ENCODE peak calls at places on chromosomes 12 and 14, in ten cellular contexts. One of them, this sample, is unnamed.

GRCh38 chr12:44837114-44837800 is 38.9 kb downstream of the NELL2 start:
- DNase-seq in iris pigment epithelial cell: no peak
- DNase-seq in activated effector memory CD4-positive, alpha-beta T cell treated with Interleukin-2 at 50 U/mL for 16 hours: no peak
- DNase-seq in stimulated activated CD8-positive, alpha-beta memory T cell treated with anti-CD3 and anti-CD28 coated beads, Interleukin-15, amount 100 ng/mL, for 24 hours: no peak
- DNase-seq in H9: no peak
- DNase-seq in mucosa of gallbladder: no peak
- DNase-seq in HFFc6: no peak
- DNase-seq in left cardiac atrium: no peak
- DNase-seq in T-helper 1 cell: no peak
- DNase-seq in chondrocyte: no peak
- DNase-seq in this sample: no peak

GRCh38 chr14:72616294-72616693 is 277.6 kb downstream of the DPF3 start:
- DNase-seq in iris pigment epithelial cell: peak
- DNase-seq in activated effector memory CD4-positive, alpha-beta T cell treated with Interleukin-2 at 50 U/mL for 16 hours: no peak
- DNase-seq in stimulated activated CD8-positive, alpha-beta memory T cell treated with anti-CD3 and anti-CD28 coated beads, Interleukin-15, amount 100 ng/mL, for 24 hours: no peak
- DNase-seq in H9: no peak
- DNase-seq in mucosa of gallbladder: no peak
- DNase-seq in HFFc6: no peak
- DNase-seq in left cardiac atrium: no peak
- DNase-seq in T-helper 1 cell: no peak
- DNase-seq in chondrocyte: no peak
- DNase-seq in this sample: no peak

GRCh38 chr14:31489680-31490079 is 1.8 kb upstream of the GPR33 start:
- DNase-seq in iris pigment epithelial cell: no peak
- DNase-seq in activated effector memory CD4-positive, alpha-beta T cell treated with Interleukin-2 at 50 U/mL for 16 hours: no peak
- DNase-seq in stimulated activated CD8-positive, alpha-beta memory T cell treated with anti-CD3 and anti-CD28 coated beads, Interleukin-15, amount 100 ng/mL, for 24 hours: no peak
- DNase-seq in H9: no peak
- DNase-seq in mucosa of gallbladder: no peak
- DNase-seq in HFFc6: no peak
- DNase-seq in left cardiac atrium: no peak
- DNase-seq in T-helper 1 cell: no peak
- DNase-seq in chondrocyte: no peak
- DNase-seq in this sample: peak

GRCh38 chr14:23095196-23096108 is at the start of gene C14orf119:
- DNase-seq in iris pigment epithelial cell: peak
- DNase-seq in activated effector memory CD4-positive, alpha-beta T cell treated with Interleukin-2 at 50 U/mL for 16 hours: peak
- DNase-seq in stimulated activated CD8-positive, alpha-beta memory T cell treated with anti-CD3 and anti-CD28 coated beads, Interleukin-15, amount 100 ng/mL, for 24 hours: no peak
- DNase-seq in H9: peak
- DNase-seq in mucosa of gallbladder: peak
- DNase-seq in HFFc6: peak
- DNase-seq in left cardiac atrium: peak
- DNase-seq in T-helper 1 cell: peak
- DNase-seq in chondrocyte: peak
- DNase-seq in this sample: peak

GRCh38 chr12:130013771-130014484 is 110.1 kb upstream of the TMEM132D start:
- DNase-seq in iris pigment epithelial cell: peak
- DNase-seq in activated effector memory CD4-positive, alpha-beta T cell treated with Interleukin-2 at 50 U/mL for 16 hours: no peak
- DNase-seq in stimulated activated CD8-positive, alpha-beta memory T cell treated with anti-CD3 and anti-CD28 coated beads, Interleukin-15, amount 100 ng/mL, for 24 hours: peak
- DNase-seq in H9: peak
- DNase-seq in mucosa of gallbladder: peak
- DNase-seq in HFFc6: no peak
- DNase-seq in left cardiac atrium: no peak
- DNase-seq in T-helper 1 cell: peak
- DNase-seq in chondrocyte: no peak
- DNase-seq in this sample: no peak

GRCh38 chr14:44029933-44030332 is 477.1 kb downstream of the FSCB start:
- DNase-seq in iris pigment epithelial cell: peak
- DNase-seq in activated effector memory CD4-positive, alpha-beta T cell treated with Interleukin-2 at 50 U/mL for 16 hours: no peak
- DNase-seq in stimulated activated CD8-positive, alpha-beta memory T cell treated with anti-CD3 and anti-CD28 coated beads, Interleukin-15, amount 100 ng/mL, for 24 hours: no peak
- DNase-seq in H9: no peak
- DNase-seq in mucosa of gallbladder: no peak
- DNase-seq in HFFc6: no peak
- DNase-seq in left cardiac atrium: no peak
- DNase-seq in T-helper 1 cell: no peak
- DNase-seq in chondrocyte: no peak
- DNase-seq in this sample: no peak

GRCh38 chr14:85316701-85317100 is 213.2 kb upstream of the FLRT2 start:
- DNase-seq in iris pigment epithelial cell: peak
- DNase-seq in activated effector memory CD4-positive, alpha-beta T cell treated with Interleukin-2 at 50 U/mL for 16 hours: no peak
- DNase-seq in stimulated activated CD8-positive, alpha-beta memory T cell treated with anti-CD3 and anti-CD28 coated beads, Interleukin-15, amount 100 ng/mL, for 24 hours: no peak
- DNase-seq in H9: no peak
- DNase-seq in mucosa of gallbladder: no peak
- DNase-seq in HFFc6: peak
- DNase-seq in left cardiac atrium: no peak
- DNase-seq in T-helper 1 cell: no peak
- DNase-seq in chondrocyte: no peak
- DNase-seq in this sample: no peak

GRCh38 chr12:116015525-116015924 is 262.0 kb downstream of the MED13L start:
- DNase-seq in iris pigment epithelial cell: peak
- DNase-seq in activated effector memory CD4-positive, alpha-beta T cell treated with Interleukin-2 at 50 U/mL for 16 hours: no peak
- DNase-seq in stimulated activated CD8-positive, alpha-beta memory T cell treated with anti-CD3 and anti-CD28 coated beads, Interleukin-15, amount 100 ng/mL, for 24 hours: no peak
- DNase-seq in H9: no peak
- DNase-seq in mucosa of gallbladder: no peak
- DNase-seq in HFFc6: peak
- DNase-seq in left cardiac atrium: no peak
- DNase-seq in T-helper 1 cell: peak
- DNase-seq in chondrocyte: no peak
- DNase-seq in this sample: no peak

GRCh38 chr12:15662303-15662980 is 126.7 kb downstream of the EPS8 start:
- DNase-seq in iris pigment epithelial cell: peak
- DNase-seq in activated effector memory CD4-positive, alpha-beta T cell treated with Interleukin-2 at 50 U/mL for 16 hours: no peak
- DNase-seq in stimulated activated CD8-positive, alpha-beta memory T cell treated with anti-CD3 and anti-CD28 coated beads, Interleukin-15, amount 100 ng/mL, for 24 hours: no peak
- DNase-seq in H9: no peak
- DNase-seq in mucosa of gallbladder: no peak
- DNase-seq in HFFc6: peak
- DNase-seq in left cardiac atrium: no peak
- DNase-seq in T-helper 1 cell: no peak
- DNase-seq in chondrocyte: no peak
- DNase-seq in this sample: no peak

GRCh38 chr14:37515761-37516160 is 79.3 kb downstream of the FOXA1 start:
- DNase-seq in iris pigment epithelial cell: no peak
- DNase-seq in activated effector memory CD4-positive, alpha-beta T cell treated with Interleukin-2 at 50 U/mL for 16 hours: no peak
- DNase-seq in stimulated activated CD8-positive, alpha-beta memory T cell treated with anti-CD3 and anti-CD28 coated beads, Interleukin-15, amount 100 ng/mL, for 24 hours: no peak
- DNase-seq in H9: no peak
- DNase-seq in mucosa of gallbladder: no peak
- DNase-seq in HFFc6: no peak
- DNase-seq in left cardiac atrium: no peak
- DNase-seq in T-helper 1 cell: no peak
- DNase-seq in chondrocyte: no peak
- DNase-seq in this sample: no peak

This sample was measured in GM12878.